ENCODE peak calls at places on chromosomes 5 and 9, in seven cellular contexts. T is A549, D is upper lobe of right lung, X is heart left ventricle, P is left ventricle myocardium inferior, I is neural progenitor cell, H is psoas muscle. R is an unnamed sample.
A peak's percentile ranks its signal among the peaks of the same experiment; 100 is the strongest.

GRCh38 chr9:129414377-129415021 is 206.4 kb downstream of the C9orf50 start:
- DNase-seq in T (no peak), D (no peak), X (peak; percentile 45), P (peak; percentile 42), I (peak; percentile 88), H (peak; percentile 36), R (no peak)

GRCh38 chr9:105842023-105842644 is 147.8 kb downstream of the TMEM38B start:
- DNase-seq in T (peak; percentile 34), D (no peak), X (no peak), P (no peak), I (peak; percentile 48), H (no peak), R (peak; percentile 7)

GRCh38 chr9:127021664-127022337 is 100.6 kb downstream of the ANGPTL2 start:
- DNase-seq in T (no peak), D (no peak), X (peak; percentile 91), P (peak; percentile 89), I (peak; percentile 37), H (peak; percentile 89), R (no peak)

GRCh38 chr5:15711881-15712280 is 211.9 kb downstream of the FBXL7 start:
- DNase-seq in T (no peak), D (no peak), X (no peak), P (no peak), I (no peak), H (no peak), R (no peak)

GRCh38 chr9:125479846-125480615 is 218.4 kb downstream of the GAPVD1 start:
- DNase-seq in T (no peak), D (no peak), X (no peak), P (no peak), I (no peak), H (no peak), R (no peak)

GRCh38 chr9:134172198-134173126 is 8.1 kb upstream of the RNU6ATAC start:
- DNase-seq in T (no peak), D (no peak), X (peak; percentile 61), P (peak; percentile 57), I (no peak), H (no peak), R (no peak)

GRCh38 chr5:31844615-31845345 is 205.8 kb downstream of the PDZD2 start:
- DNase-seq in T (no peak), D (no peak), X (no peak), P (no peak), I (no peak), H (no peak), R (no peak)

GRCh38 chr5:34622046-34622435 is 34.1 kb upstream of the RAI14 start:
- DNase-seq in T (no peak), D (no peak), X (no peak), P (no peak), I (no peak), H (no peak), R (no peak)

GRCh38 chr9:16710888-16711287 is 159.6 kb downstream of the BNC2 start:
- DNase-seq in T (no peak), D (no peak), X (no peak), P (no peak), I (peak; percentile 66), H (no peak), R (no peak)

GRCh38 chr9:35910613-35911488 is 1.6 kb downstream of the SPAAR start:
- DNase-seq in T (peak; percentile 79), D (peak; percentile 69), X (peak; percentile 30), P (peak; percentile 39), I (peak; percentile 46), H (peak; percentile 27), R (no peak)

GRCh38 chr5:59893436-59894227 is at the start of gene PDE4D:
- DNase-seq in T (peak; percentile 26), D (peak; percentile 72), X (peak; percentile 37), P (peak; percentile 43), I (peak; percentile 94), H (peak; percentile 43), R (peak; percentile 46)

GRCh38 chr5:15425802-15426201 is 74.2 kb upstream of the FBXL7 start:
- DNase-seq in T (no peak), D (no peak), X (no peak), P (no peak), I (no peak), H (no peak), R (no peak)

GRCh38 chr5:80707645-80708044 is 52.9 kb upstream of the DHFR start:
- DNase-seq in T (no peak), D (no peak), X (no peak), P (no peak), I (no peak), H (no peak), R (no peak)

GRCh38 chr5:78002690-78003089 is 226.6 kb upstream of the TBCA start:
- DNase-seq in T (no peak), D (no peak), X (no peak), P (no peak), I (no peak), H (no peak), R (no peak)

GRCh38 chr5:150130493-150130922 is 25.1 kb downstream of the PDGFRB start:
- DNase-seq in T (no peak), D (no peak), X (no peak), P (no peak), I (peak; percentile 70), H (no peak), R (no peak)

GRCh38 chr9:101629624-101630023 is 34.9 kb upstream of the PPP3R2 start:
- DNase-seq in T (no peak), D (no peak), X (no peak), P (no peak), I (no peak), H (no peak), R (no peak)

DNA sequence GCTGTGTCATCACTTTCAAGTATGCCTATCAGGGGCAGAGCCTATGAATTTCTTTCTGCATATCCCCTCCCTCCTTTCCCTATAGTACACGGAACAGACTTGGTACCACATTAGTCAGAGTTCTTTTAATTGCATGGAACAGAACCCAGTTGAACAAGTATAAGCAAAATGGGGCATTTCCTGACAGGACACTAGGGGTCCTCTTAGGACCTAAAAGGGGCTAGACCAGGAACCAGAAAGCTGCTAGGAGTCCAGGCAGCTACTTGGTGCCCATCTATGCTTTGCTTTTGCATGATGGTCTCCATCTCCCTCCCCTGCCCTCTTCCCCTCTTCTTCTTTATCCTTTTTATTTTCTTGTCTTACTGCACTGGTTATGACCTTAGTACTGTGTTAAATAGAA is 5.9 kb downstream of the BSPRY start:
- DNase-seq in T (no peak), D (no peak), X (no peak), P (no peak), I (peak; percentile 29), H (no peak), R (no peak)
- TF ChIP-seq CTCF in T (peak; percentile 14), D (no peak), X (no peak), P (no peak), I (peak; percentile 36), H (no peak), R (no peak)

GRCh38 chr5:143243103-143243502 is 160.4 kb downstream of the NR3C1 start:
- DNase-seq in T (no peak), D (no peak), X (no peak), P (no peak), I (no peak), H (no peak), R (no peak)
- H3K4me3 ChIP-seq in T (no peak overlapping the region), D (no peak overlapping the region), X (no peak overlapping the region), P (no peak overlapping the region), I (no peak overlapping the region), H (no peak overlapping the region), R (no peak overlapping the region)

GRCh38 chr5:1883120-1883924 is 597 bp upstream of the IRX4 start:
- DNase-seq in T (peak; percentile 77), D (no peak), X (no peak), P (peak; percentile 36), I (peak; percentile 80), H (no peak), R (no peak)
- TF ChIP-seq CTCF in T (no peak), D (no peak), X (peak; percentile 27), P (peak; percentile 49), I (peak; percentile 47), H (no peak), R (peak; percentile 39)

DNA sequence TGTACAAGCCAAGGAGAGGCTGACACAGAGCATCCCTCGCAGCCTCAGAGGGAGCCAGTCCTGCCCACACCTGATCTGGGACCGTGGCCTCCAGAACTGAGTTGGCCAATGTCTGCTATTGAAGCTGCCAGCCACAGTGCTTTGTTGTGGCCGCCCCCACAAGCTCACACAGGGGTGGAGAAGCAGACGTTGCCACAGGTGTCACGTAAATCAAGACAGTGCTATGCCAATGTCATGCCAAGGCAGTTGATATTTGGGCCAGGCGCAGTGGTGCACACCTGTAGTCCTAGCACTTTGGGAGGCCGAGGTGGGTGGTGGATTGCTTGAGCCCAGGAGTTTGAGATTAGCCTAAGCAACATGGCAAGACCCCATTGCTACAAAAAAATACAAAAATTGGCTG is 17.3 kb upstream of the TERT start:
- DNase-seq in T (no peak), D (peak; percentile 51), X (no peak), P (peak; percentile 10), I (no peak), H (no peak), R (no peak)
- H3K4me3 ChIP-seq in T (no peak overlapping the region), D (no peak overlapping the region), X (no peak overlapping the region), P (no peak overlapping the region), I (no peak overlapping the region), H (no peak overlapping the region), R (no peak overlapping the region)

GRCh38 chr9:97502222-97502983 is 937 bp downstream of the TMOD1 start:
- DNase-seq in T (no peak), D (no peak), X (peak; percentile 47), P (peak; percentile 36), I (peak; percentile 48), H (peak; percentile 51), R (no peak)

GRCh38 chr9:97504381-97505216 is 3.1 kb downstream of the TMOD1 start:
- DNase-seq in T (no peak), D (no peak), X (no peak), P (no peak), I (no peak), H (no peak), R (no peak)

GRCh38 chr9:97503862-97504210 is 2.4 kb downstream of the TMOD1 start:
- DNase-seq in T (no peak), D (no peak), X (no peak), P (no peak), I (no peak), H (no peak), R (no peak)

GRCh38 chr9:97501972-97502221 is 431 bp downstream of the TMOD1 start:
- DNase-seq in T (no peak), D (no peak), X (no peak), P (no peak), I (peak; percentile 60), H (no peak), R (no peak)

GRCh38 chr9:97502984-97503861 is 1.8 kb downstream of the TMOD1 start:
- DNase-seq in T (no peak), D (no peak), X (no peak), P (no peak), I (no peak), H (no peak), R (no peak)
- TF ChIP-seq CTCF in T (no peak), D (no peak), X (peak; percentile 28), P (no peak), I (peak; percentile 21), H (no peak), R (no peak)

GRCh38 chr5:65796917-65797316 is 74.9 kb downstream of the NLN start:
- DNase-seq in T (no peak), D (no peak), X (no peak), P (no peak), I (no peak), H (no peak), R (no peak)
- H3K4me3 ChIP-seq in T (no peak overlapping the region), D (no peak overlapping the region), X (no peak overlapping the region), P (no peak overlapping the region), I (no peak overlapping the region), H (no peak overlapping the region), R (no peak overlapping the region)

GRCh38 chr9:33104111-33104415 is 27.6 kb upstream of the SMU1 start:
- DNase-seq in T (no peak), D (no peak), X (no peak), P (no peak), I (no peak), H (no peak), R (no peak)
- TF ChIP-seq CTCF in T (no peak), D (no peak), X (no peak), P (no peak), I (no peak), H (no peak), R (no peak)

R was measured in LNCaP clone FGC.